ENCODE peak calls at places on chromosomes 5 and 9, in nine cellular contexts. M is tibial nerve, O is heart right ventricle, A is cardiac muscle cell, T is body of pancreas, V is gastrocnemius medialis, R is BE2C, G is heart left ventricle, N is transverse colon. L is an unnamed sample. For H3K4me1, the result is how much of the 10 kb centered on the place peaks cover.

GRCh38 chr9:91816356-91816755 is 133.7 kb downstream of the ROR2 start:
- DNase-seq in M (no peak), O (no peak), A (no peak), T (no peak), V (no peak), R (no peak), G (no peak), N (no peak), L (no peak)

GRCh38 chr5:10860645-10861455 is 99.8 kb upstream of the DAP start:
- DNase-seq in M (no peak), O (no peak), A (no peak), T (no peak), V (no peak), R (no peak), G (no peak), N (no peak), L (no peak)

GRCh38 chr9:117704024-117704575 is at the start of gene TLR4:
- DNase-seq in M (peak), O (peak), A (no peak), T (peak), V (peak), R (peak), G (peak), N (peak), L (peak)

GRCh38 chr5:115979628-115980041 is 17.4 kb downstream of the LVRN start:
- DNase-seq in M (no peak), O (no peak), A (no peak), T (no peak), V (no peak), R (no peak), G (no peak), N (no peak), L (no peak)

GRCh38 chr5:153902026-153902425 is 136.7 kb downstream of the FAM114A2 start:
- DNase-seq in M (no peak), O (no peak), A (no peak), T (no peak), V (no peak), R (no peak), G (no peak), N (no peak), L (no peak)

GRCh38 chr9:111066427-111066826 is 28.2 kb upstream of the LPAR1 start:
- DNase-seq in M (no peak), O (no peak), A (no peak), T (no peak), V (no peak), R (no peak), G (no peak), N (no peak), L (no peak)

GRCh38 chr5:176529824-176530195 is 7.4 kb downstream of the RNF44 start:
- DNase-seq in M (no peak), O (no peak), A (no peak), T (no peak), V (no peak), R (no peak), G (no peak), N (no peak), L (no peak)

GRCh38 chr5:146001544-146002185 is 65.3 kb downstream of the SH3RF2 start:
- DNase-seq in M (no peak), O (no peak), A (no peak), T (no peak), V (no peak), R (no peak), G (no peak), N (no peak), L (no peak)

GRCh38 chr5:180467028-180467427 is 27.2 kb upstream of the CNOT6 start:
- DNase-seq in M (no peak), O (no peak), A (no peak), T (peak), V (no peak), R (peak), G (no peak), N (peak), L (peak)

GRCh38 chr9:20835364-20836286 is 151.6 kb downstream of the FOCAD start:
- DNase-seq in M (no peak), O (no peak), A (no peak), T (peak), V (no peak), R (no peak), G (no peak), N (no peak), L (no peak)

GRCh38 chr5:93574041-93574938 is 6.7 kb downstream of the NR2F1-AS1 start:
- DNase-seq in M (no peak), O (no peak), A (no peak), T (no peak), V (no peak), R (no peak), G (no peak), N (no peak), L (no peak)

GRCh38 chr5:39337516-39337915 is 26.8 kb downstream of the C9 start:
- DNase-seq in M (no peak), O (no peak), A (no peak), T (no peak), V (no peak), R (no peak), G (no peak), N (no peak), L (no peak)

GRCh38 chr5:135013947-135014570 is 20.0 kb downstream of the PITX1 start:
- DNase-seq in M (no peak), O (no peak), A (no peak), T (peak), V (no peak), R (no peak), G (no peak), N (no peak), L (peak)

GRCh38 chr5:88281322-88281721 is 12.7 kb upstream of the TMEM161B start:
- DNase-seq in M (no peak), O (no peak), A (no peak), T (no peak), V (no peak), R (no peak), G (no peak), N (no peak), L (no peak)

GRCh38 chr5:81949479-81949878 is 22.3 kb upstream of the ATG10 start:
- DNase-seq in M (no peak), O (no peak), A (no peak), T (no peak), V (no peak), R (no peak), G (no peak), N (no peak), L (no peak)

GRCh38 chr9:87336407-87336806 is 161.3 kb upstream of the DAPK1 start:
- DNase-seq in M (no peak), O (no peak), A (no peak), T (peak), V (no peak), R (peak), G (no peak), N (no peak), L (no peak)

GRCh38 chr5:79396265-79396664 is 117.7 kb downstream of the HOMER1 start:
- DNase-seq in M (no peak), O (no peak), A (no peak), T (no peak), V (no peak), R (no peak), G (no peak), N (no peak), L (no peak)

GRCh38 chr5:180809403-180810209 is 7.0 kb upstream of the MGAT1 start:
- DNase-seq in M (peak), O (peak), A (peak), T (peak), V (peak), R (peak), G (peak), N (peak), L (peak)

GRCh38 chr5:6762697-6763096 is 49.5 kb downstream of the TENT4A start:
- DNase-seq in M (no peak), O (no peak), A (no peak), T (no peak), V (no peak), R (no peak), G (no peak), N (no peak), L (no peak)

GRCh38 chr5:151923865-151924264 is 786 bp downstream of the GLRA1 start:
- DNase-seq in M (no peak), O (no peak), A (peak), T (no peak), V (no peak), R (peak), G (no peak), N (no peak), L (no peak)

GRCh38 chr5:78569441-78569840 is 79.1 kb downstream of the LHFPL2 start:
- DNase-seq in M (peak), O (no peak), A (peak), T (peak), V (peak), R (peak), G (peak), N (peak), L (no peak)

GRCh38 chr9:16516887-16517286 is 353.6 kb downstream of the BNC2 start:
- DNase-seq in M (no peak), O (no peak), A (no peak), T (no peak), V (no peak), R (no peak), G (no peak), N (no peak), L (no peak)

GRCh38 chr5:168132186-168132585 is 159.3 kb upstream of the WWC1 start:
- DNase-seq in M (no peak), O (no peak), A (no peak), T (no peak), V (no peak), R (no peak), G (no peak), N (no peak), L (no peak)

GRCh38 chr9:84702469-84702868 is 32.9 kb downstream of the NTRK2 start:
- DNase-seq in M (no peak), O (no peak), A (no peak), T (no peak), V (no peak), R (no peak), G (no peak), N (no peak), L (no peak)

GRCh38 chr5:96093890-96094381 is 132.3 kb upstream of the ELL2 start:
- DNase-seq in M (no peak), O (no peak), A (no peak), T (peak), V (no peak), R (no peak), G (no peak), N (no peak), L (no peak)

GRCh38 chr5:11504794-11505193 is 399.5 kb downstream of the CTNND2 start:
- DNase-seq in M (no peak), O (no peak), A (no peak), T (peak), V (no peak), R (peak), G (no peak), N (no peak), L (no peak)

GRCh38 chr5:132234684-132235062 is 7.0 kb upstream of the P4HA2 start:
- DNase-seq in M (no peak), O (no peak), A (no peak), T (no peak), V (no peak), R (no peak), G (no peak), N (no peak), L (no peak)
- H3K4me1 ChIP-seq in M (under half), O (under half), A (under half), T (under half), V (under half), R (under half), G (under half), N (under half), L (under half)

DNA sequence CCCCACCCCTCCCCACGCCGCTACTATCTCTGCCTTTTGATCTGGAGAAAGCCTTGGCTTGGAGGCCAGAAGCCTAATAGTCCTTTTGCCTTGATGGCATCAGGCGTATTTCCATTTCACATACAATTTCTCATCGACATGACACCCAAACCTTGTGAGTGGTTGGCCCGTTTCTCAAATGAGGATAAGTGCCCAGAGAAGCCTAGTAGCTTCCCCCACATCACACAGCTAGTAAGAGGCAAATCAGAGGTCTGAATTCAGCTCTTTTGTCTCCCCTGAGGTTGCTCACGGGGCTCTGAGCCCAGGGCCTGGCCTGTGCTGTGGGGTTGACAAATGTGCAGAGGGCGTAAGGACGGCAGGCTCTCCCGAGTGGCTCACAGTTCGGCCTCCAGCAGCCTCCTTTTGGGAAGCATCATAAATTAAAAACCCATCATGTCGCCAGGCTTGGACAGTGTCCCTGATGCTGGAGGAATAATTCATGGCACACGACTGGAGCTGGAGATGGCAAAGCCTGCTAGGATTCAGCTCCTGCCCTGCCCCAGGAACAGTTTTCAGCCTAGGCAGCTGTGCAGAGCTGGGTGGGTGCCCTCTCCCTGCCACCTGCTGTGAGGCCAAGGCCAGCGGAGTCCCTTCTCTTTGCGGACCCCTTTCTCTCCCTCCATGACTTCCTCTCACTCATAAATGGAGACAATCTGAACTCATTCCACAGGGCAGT is 263.8 kb downstream of the NSG2 start:
- DNase-seq in M (no peak), O (no peak), A (no peak), T (no peak), V (no peak), R (no peak), G (no peak), N (no peak), L (peak)
- TF ChIP-seq CTCF in M (no peak), O (no peak), A (no peak), T (no peak), V (no peak), R (no peak), G (no peak), N (no peak), L (no peak)

GRCh38 chr9:35842795-35843194 is 13.8 kb downstream of the TMEM8B start:
- DNase-seq in M (no peak), O (no peak), A (no peak), T (no peak), V (no peak), R (no peak), G (no peak), N (no peak), L (no peak)

GRCh38 chr9:35845824-35846771 is 17.1 kb downstream of the TMEM8B start:
- DNase-seq in M (no peak), O (no peak), A (no peak), T (no peak), V (no peak), R (no peak), G (no peak), N (no peak), L (no peak)

GRCh38 chr9:35844628-35845301 is 15.7 kb downstream of the TMEM8B start:
- DNase-seq in M (peak), O (peak), A (no peak), T (peak), V (peak), R (no peak), G (peak), N (peak), L (peak)

GRCh38 chr9:35852267-35852815 is 17.9 kb downstream of the OR13J1 start:
- DNase-seq in M (no peak), O (no peak), A (no peak), T (no peak), V (no peak), R (no peak), G (no peak), N (no peak), L (peak)

DNA sequence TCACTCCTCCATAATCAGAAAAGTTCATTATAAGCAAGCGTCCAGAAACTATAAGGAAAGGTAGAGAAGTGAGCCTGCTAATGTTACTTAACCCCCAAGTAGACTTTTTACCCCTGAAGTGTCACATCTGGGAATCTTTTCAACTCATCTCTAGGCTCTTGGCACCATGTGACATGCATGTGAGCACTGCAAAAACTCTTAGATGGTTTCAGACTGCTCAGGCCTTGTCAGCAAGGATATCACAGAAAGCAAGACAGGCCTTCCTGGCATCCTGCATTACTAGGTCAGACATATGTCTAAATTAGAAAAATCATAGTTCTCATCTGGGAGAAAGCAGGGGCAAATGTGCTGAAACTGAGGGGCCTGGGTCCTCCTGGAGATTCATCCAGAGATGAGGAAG is 18.8 kb downstream of the TMEM8B start:
- DNase-seq in M (no peak), O (no peak), A (no peak), T (no peak), V (no peak), R (no peak), G (no peak), N (no peak), L (no peak)
- H3K4me1 ChIP-seq in M (under half), O (under half), A (under half), T (under half), V (under half), R (under half), G (half or more), N (under half), L (under half)

DNA sequence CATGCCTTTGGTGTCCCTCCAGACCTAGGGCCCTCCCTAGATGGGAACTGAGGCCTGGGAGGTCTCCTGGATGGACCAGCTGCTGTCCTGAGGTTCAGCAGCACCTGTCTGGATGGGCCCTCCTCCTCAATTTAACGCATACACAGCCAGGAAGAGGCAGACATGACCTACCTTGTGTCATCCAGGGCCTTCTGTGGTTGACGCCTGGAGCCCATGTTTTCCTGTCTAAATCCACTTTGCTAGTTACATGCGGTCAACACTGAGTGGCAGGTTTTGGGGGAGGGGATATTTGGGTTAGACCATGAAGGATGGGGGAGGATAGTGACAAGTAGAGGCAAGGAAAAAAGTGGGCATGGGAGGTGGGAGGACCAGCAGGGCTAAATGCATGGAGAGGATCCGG is 3.1 kb upstream of the STC2 start:
- DNase-seq in M (no peak), O (no peak), A (no peak), T (no peak), V (no peak), R (no peak), G (no peak), N (no peak), L (no peak)
- TF ChIP-seq CTCF in M (no peak), O (no peak), A (no peak), T (no peak), V (no peak), R (no peak), G (no peak), N (no peak), L (no peak)

GRCh38 chr5:142117579-142118420 is 9.2 kb downstream of the NDFIP1 start:
- DNase-seq in M (no peak), O (no peak), A (no peak), T (no peak), V (no peak), R (no peak), G (no peak), N (no peak), L (no peak)
- H3K4me1 ChIP-seq in M (under half), O (half or more), A (under half), T (under half), V (under half), R (under half), G (half or more), N (under half), L (under half)

GRCh38 chr5:987761-988160 is 20.8 kb upstream of the NKD2 start:
- DNase-seq in M (no peak), O (no peak), A (no peak), T (no peak), V (no peak), R (no peak), G (no peak), N (no peak), L (no peak)

GRCh38 chr5:994272-994607 is 14.4 kb upstream of the NKD2 start:
- DNase-seq in M (no peak), O (peak), A (no peak), T (no peak), V (no peak), R (no peak), G (no peak), N (no peak), L (no peak)

GRCh38 chr5:988316-988715 is 20.3 kb upstream of the NKD2 start:
- DNase-seq in M (no peak), O (no peak), A (no peak), T (no peak), V (no peak), R (no peak), G (no peak), N (no peak), L (no peak)

GRCh38 chr5:991472-992267 is 16.9 kb upstream of the NKD2 start:
- DNase-seq in M (no peak), O (peak), A (no peak), T (no peak), V (no peak), R (no peak), G (peak), N (no peak), L (peak)

DNA sequence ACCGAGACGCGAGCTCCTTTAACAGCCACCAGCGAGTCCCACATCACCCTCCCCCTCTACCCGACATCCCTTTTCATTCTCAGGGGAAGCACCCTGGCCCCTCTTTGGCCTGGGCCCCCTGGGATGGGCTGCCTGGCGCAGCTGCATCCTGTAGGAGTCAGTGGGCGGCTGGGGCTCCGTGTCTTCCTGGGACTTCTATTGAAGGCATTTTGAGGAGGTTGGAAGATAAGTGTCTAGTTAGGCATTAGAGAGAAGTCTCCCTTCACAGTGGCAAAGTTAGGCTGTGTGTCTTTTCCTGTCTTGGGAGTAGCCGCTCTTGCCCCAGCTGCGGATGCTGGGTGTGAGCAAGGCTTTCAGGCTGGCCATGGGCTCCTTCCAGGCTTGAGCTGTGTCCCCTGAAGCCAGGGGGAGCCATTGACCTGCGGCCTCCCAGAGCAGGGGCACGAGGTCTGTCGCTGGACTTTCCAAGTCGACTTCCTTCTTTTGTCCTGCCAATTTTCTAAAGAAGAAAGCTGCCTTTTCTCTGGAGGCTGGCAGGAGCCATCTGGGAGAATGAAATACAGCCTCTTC is 18.6 kb upstream of the NKD2 start:
- DNase-seq in M (peak), O (peak), A (peak), T (peak), V (peak), R (no peak), G (peak), N (peak), L (peak)
- TF ChIP-seq CTCF in M (peak), O (peak), A (peak), T (no peak), V (peak), R (peak), G (peak), N (peak), L (no peak)

DNA sequence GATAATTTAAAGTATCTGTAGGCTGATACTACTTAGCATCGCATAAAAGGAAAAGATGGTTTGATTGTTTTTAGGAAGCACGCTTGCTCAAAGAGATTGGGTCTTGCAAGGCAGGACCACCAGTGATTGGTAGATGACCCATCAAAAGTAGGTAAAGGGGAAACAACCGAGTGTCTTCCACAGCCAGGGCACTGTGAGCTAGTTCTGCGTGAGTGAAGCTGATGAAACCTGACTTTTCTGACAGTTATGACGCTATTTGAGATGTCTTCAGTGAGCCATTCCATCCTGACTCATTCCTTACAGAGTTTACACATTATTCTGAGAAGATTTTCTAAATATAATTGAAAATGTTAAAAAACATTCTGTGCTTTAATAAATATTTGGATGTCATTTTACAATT is 49.7 kb downstream of the BASP1 start:
- DNase-seq in M (no peak), O (no peak), A (no peak), T (no peak), V (no peak), R (no peak), G (no peak), N (no peak), L (no peak)
- H3K4me1 ChIP-seq in M (under half), O (under half), A (under half), T (under half), V (under half), R (under half), G (under half), N (under half), L (under half)

L was measured in colonic mucosa.